ENCODE peak calls at places on chromosomes 2 and 18, in four cellular contexts. One of them, this sample, is unnamed. For H3K4me1, the result is how much of the 10 kb centered on the place peaks cover.

GRCh38 chr2:235665656-235666239 is 171.9 kb downstream of the AGAP1 start:
- DNase-seq in HCT116: no peak
- DNase-seq in HepG2: no peak
- DNase-seq in K562: no peak
- DNase-seq in this sample: peak

GRCh38 chr2:174012347-174013309 is 47.5 kb upstream of the SP3 start:
- DNase-seq in HCT116: no peak
- DNase-seq in HepG2: no peak
- DNase-seq in K562: peak
- DNase-seq in this sample: peak

GRCh38 chr2:105125428-105125827 is 87.6 kb downstream of the MRPS9 start:
- DNase-seq in HepG2: peak
- DNase-seq in HCT116: peak
- DNase-seq in K562: peak
- DNase-seq in this sample: no peak

GRCh38 chr2:15166878-15167277 is 394.3 kb downstream of the NBAS start:
- DNase-seq in K562: no peak
- DNase-seq in HepG2: no peak
- DNase-seq in HCT116: no peak
- DNase-seq in this sample: no peak

GRCh38 chr2:173327421-173327820 is 27.3 kb upstream of the CDCA7 start:
- DNase-seq in HCT116: no peak
- DNase-seq in K562: no peak
- DNase-seq in HepG2: no peak
- DNase-seq in this sample: no peak

GRCh38 chr2:160507464-160507863 is 13.9 kb upstream of the RBMS1 start:
- DNase-seq in HepG2: no peak
- DNase-seq in HCT116: no peak
- DNase-seq in K562: no peak
- DNase-seq in this sample: no peak

GRCh38 chr2:66084948-66085590 is 349.9 kb upstream of the MEIS1 start:
- DNase-seq in K562: no peak
- DNase-seq in HepG2: no peak
- DNase-seq in HCT116: no peak
- DNase-seq in this sample: no peak

GRCh38 chr2:201881382-201881720 is 75.0 kb downstream of the CDK15 start:
- DNase-seq in HepG2: no peak
- DNase-seq in K562: no peak
- DNase-seq in HCT116: no peak
- DNase-seq in this sample: no peak

GRCh38 chr2:26300234-26300641 is 45.7 kb upstream of the SELENOI start:
- DNase-seq in HCT116: no peak
- DNase-seq in K562: no peak
- DNase-seq in HepG2: no peak
- DNase-seq in this sample: peak

GRCh38 chr2:100320547-100321180 is 1.6 kb downstream of the LONRF2 start:
- DNase-seq in HCT116: no peak
- DNase-seq in K562: peak
- DNase-seq in HepG2: no peak
- DNase-seq in this sample: no peak

GRCh38 chr2:118325556-118325955 is 237.3 kb downstream of the INSIG2 start:
- DNase-seq in HepG2: no peak
- DNase-seq in K562: no peak
- DNase-seq in HCT116: no peak
- DNase-seq in this sample: no peak

GRCh38 chr2:26901326-26902183 is 53.6 kb downstream of the DPYSL5 start:
- DNase-seq in K562: no peak
- DNase-seq in HepG2: no peak
- DNase-seq in HCT116: no peak
- DNase-seq in this sample: no peak

GRCh38 chr2:205650450-205650849 is 31.9 kb upstream of the NRP2 start:
- DNase-seq in HepG2: no peak
- DNase-seq in K562: no peak
- DNase-seq in HCT116: no peak
- DNase-seq in this sample: peak

GRCh38 chr2:16330571-16331351 is 334.9 kb downstream of the CYRIA start:
- DNase-seq in HCT116: no peak
- DNase-seq in HepG2: peak
- DNase-seq in K562: no peak
- DNase-seq in this sample: no peak

GRCh38 chr2:212997526-212998020 is 153.8 kb downstream of the IKZF2 start:
- DNase-seq in K562: no peak
- DNase-seq in HepG2: no peak
- DNase-seq in HCT116: no peak
- DNase-seq in this sample: no peak

GRCh38 chr2:98134138-98134537 is 47.2 kb downstream of the VWA3B start:
- DNase-seq in HCT116: no peak
- DNase-seq in HepG2: no peak
- DNase-seq in K562: no peak
- DNase-seq in this sample: peak

GRCh38 chr2:230457073-230457768 is 41.2 kb downstream of the SP100 start:
- DNase-seq in HCT116: no peak
- DNase-seq in HepG2: no peak
- DNase-seq in K562: no peak
- DNase-seq in this sample: no peak

GRCh38 chr18:3547891-3548615 is 98.1 kb downstream of the TGIF1 start:
- DNase-seq in HepG2: no peak
- DNase-seq in HCT116: no peak
- DNase-seq in K562: no peak
- DNase-seq in this sample: no peak

GRCh38 chr18:12944724-12945123 is 3.1 kb upstream of the SEH1L start:
- DNase-seq in HepG2: no peak
- DNase-seq in HCT116: no peak
- DNase-seq in K562: no peak
- DNase-seq in this sample: no peak

GRCh38 chr2:101931402-101931801 is 60.4 kb upstream of the IL1R2 start:
- DNase-seq in K562: no peak
- DNase-seq in HepG2: no peak
- DNase-seq in HCT116: no peak
- DNase-seq in this sample: no peak

GRCh38 chr2:101930019-101930418 is 61.7 kb upstream of the IL1R2 start:
- DNase-seq in HCT116: no peak
- DNase-seq in HepG2: no peak
- DNase-seq in K562: no peak
- DNase-seq in this sample: no peak

DNA sequence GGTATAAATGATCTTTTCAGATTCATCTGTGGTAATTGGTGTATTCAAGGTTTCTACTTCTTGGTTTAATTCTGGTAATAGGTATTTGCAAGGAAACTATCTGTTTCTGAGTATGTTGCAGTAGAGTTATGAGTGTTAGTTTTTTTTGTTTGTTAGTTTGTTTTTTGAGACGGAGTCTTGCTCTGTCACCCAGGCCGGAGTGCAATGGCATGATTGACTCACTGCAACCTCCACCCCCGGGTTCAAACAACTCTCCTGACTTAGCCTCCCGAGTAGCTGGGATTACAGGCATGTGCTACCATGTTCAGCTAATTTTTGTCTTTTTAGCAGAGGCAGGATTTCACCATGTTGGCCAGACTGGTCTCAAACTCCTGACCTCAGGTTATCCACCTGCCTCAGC is 60.9 kb upstream of the IL1R2 start:
- DNase-seq in HCT116: no peak
- DNase-seq in K562: no peak
- DNase-seq in HepG2: no peak
- DNase-seq in this sample: no peak
- TF ChIP-seq MAX in HCT116: no peak
- TF ChIP-seq MAX in K562: no peak
- TF ChIP-seq MAX in HepG2: no peak
- TF ChIP-seq MAX in this sample: no peak

GRCh38 chr2:218003994-218004419 is 1.2 kb upstream of the TNS1 start:
- DNase-seq in HepG2: no peak
- DNase-seq in K562: no peak
- DNase-seq in HCT116: no peak
- DNase-seq in this sample: no peak

GRCh38 chr2:218001629-218002028 is 1.2 kb downstream of the TNS1 start:
- DNase-seq in HepG2: no peak
- DNase-seq in HCT116: no peak
- DNase-seq in K562: no peak
- DNase-seq in this sample: no peak

GRCh38 chr2:218002792-218003191 is at the start of gene TNS1:
- DNase-seq in HCT116: no peak
- DNase-seq in HepG2: no peak
- DNase-seq in K562: no peak
- DNase-seq in this sample: no peak

GRCh38 chr2:218003265-218003950 is 613 bp upstream of the TNS1 start:
- DNase-seq in K562: no peak
- DNase-seq in HepG2: no peak
- DNase-seq in HCT116: no peak
- DNase-seq in this sample: no peak

DNA sequence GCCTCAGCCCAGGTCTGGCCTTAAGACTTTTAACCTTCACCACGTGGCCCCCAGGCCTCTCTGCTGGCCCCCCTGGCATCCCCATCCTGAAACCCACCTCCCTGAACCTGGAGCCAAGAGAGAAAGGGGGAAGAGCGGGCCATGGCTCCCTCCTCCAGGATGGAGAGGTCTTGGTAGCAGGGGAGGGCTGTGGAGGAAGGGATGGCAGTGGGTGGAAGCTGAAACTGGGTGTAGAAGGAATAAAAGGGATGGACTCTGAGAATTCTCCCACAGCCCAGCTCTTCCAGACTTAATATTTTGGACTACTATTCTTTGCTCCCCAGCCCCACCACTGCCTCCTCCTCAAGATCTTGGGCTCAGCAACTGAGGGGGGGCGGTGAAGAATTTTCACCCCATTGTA is 692 bp downstream of the TNS1 start:
- DNase-seq in HCT116: no peak
- DNase-seq in HepG2: no peak
- DNase-seq in K562: no peak
- DNase-seq in this sample: no peak
- H3K4me1 ChIP-seq in HCT116: under half
- H3K4me1 ChIP-seq in HepG2: under half
- H3K4me1 ChIP-seq in K562: under half
- H3K4me1 ChIP-seq in this sample: under half

GRCh38 chr2:158745866-158746382 is 49.2 kb upstream of the DAPL1 start:
- DNase-seq in HCT116: no peak
- DNase-seq in HepG2: no peak
- DNase-seq in K562: no peak
- DNase-seq in this sample: no peak
- TF ChIP-seq EZH2 in HCT116: no peak
- TF ChIP-seq EZH2 in HepG2: no peak
- TF ChIP-seq EZH2 in K562: no peak
- TF ChIP-seq EZH2 in this sample: no peak

GRCh38 chr18:55625875-55626274 is 37.9 kb upstream of the TCF4 start:
- DNase-seq in K562: no peak
- DNase-seq in HCT116: no peak
- DNase-seq in HepG2: no peak
- DNase-seq in this sample: no peak

GRCh38 chr18:55629136-55629535 is 41.1 kb upstream of the TCF4 start:
- DNase-seq in HepG2: no peak
- DNase-seq in HCT116: no peak
- DNase-seq in K562: no peak
- DNase-seq in this sample: no peak

DNA sequence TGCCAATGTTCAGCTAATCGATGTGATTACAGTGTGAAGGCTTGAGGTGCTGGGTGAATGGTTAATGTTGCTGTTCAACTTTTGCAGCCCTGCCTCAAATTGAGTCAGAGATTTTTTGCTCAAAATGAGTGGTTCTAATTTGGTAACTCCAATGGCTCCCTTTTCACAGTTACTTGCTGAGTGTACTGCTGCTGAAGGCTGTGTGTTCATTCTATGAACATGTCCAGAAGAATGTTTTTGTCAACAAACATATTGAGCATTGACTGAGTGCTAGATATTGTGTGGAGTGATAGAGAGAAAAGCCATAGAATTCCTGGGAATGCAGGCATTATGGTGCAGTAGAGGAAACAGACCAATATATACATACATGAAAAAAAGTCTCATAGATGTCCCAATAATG is 39.0 kb upstream of the TCF4 start:
- DNase-seq in K562: no peak
- DNase-seq in HepG2: no peak
- DNase-seq in HCT116: no peak
- DNase-seq in this sample: no peak
- TF ChIP-seq MAX in K562: no peak
- TF ChIP-seq MAX in HepG2: no peak
- TF ChIP-seq MAX in HCT116: no peak
- TF ChIP-seq MAX in this sample: no peak

GRCh38 chr2:239395524-239395923 is 5.3 kb downstream of the HDAC4 start:
- DNase-seq in HCT116: no peak
- DNase-seq in HepG2: no peak
- DNase-seq in K562: no peak
- DNase-seq in this sample: no peak
- H3K4me1 ChIP-seq in HCT116: under half
- H3K4me1 ChIP-seq in HepG2: under half
- H3K4me1 ChIP-seq in K562: under half
- H3K4me1 ChIP-seq in this sample: under half

DNA sequence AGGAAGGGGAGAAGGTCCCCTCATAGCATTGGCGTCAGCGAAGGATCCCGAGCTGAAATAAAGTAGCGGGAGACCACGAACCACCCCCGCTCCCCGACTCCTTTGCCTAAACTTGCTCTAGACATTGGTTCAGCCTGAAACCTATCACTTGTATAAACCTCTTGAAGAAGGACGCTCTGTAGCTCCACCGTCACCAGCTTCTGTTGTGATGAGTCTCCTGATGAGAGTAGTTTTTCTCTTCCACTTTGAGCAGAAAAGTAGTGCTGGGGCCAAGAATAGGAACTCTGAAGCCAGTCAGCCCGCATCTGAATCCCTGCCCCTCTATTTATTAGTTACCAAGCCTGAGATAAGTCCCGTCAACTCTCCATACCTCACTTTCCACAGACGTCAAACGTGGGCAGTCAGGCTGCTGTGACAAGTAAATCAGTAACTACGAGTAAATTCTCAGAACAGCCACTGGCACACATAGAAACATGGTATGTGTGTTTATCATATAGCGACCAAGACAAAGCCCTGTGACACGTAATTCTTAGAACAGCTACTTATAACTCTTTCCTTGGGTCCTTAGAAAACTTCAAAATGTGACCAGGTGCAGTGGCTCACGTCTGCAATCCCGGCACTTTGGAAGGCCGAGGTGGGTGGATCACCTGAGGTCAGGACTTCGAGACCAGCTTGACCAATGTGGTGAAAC is 61.7 kb downstream of the CD226 start:
- DNase-seq in HepG2: peak
- DNase-seq in HCT116: no peak
- DNase-seq in K562: no peak
- DNase-seq in this sample: no peak
- TF ChIP-seq EZH2 in HepG2: no peak
- TF ChIP-seq EZH2 in HCT116: no peak
- TF ChIP-seq EZH2 in K562: no peak
- TF ChIP-seq EZH2 in this sample: no peak